ENCODE peak calls at places on chromosomes 3 and 15, in six cellular contexts. Q, L, P, T, D and J are unnamed samples.

GRCh38 chr3:57227930-57228733 is 603 bp downstream of the APPL1 start:
- DNase-seq in Q (peak; percentile 66), L (peak; percentile 68), P (peak; percentile 33), T (peak; percentile 78), D (peak; percentile 36), J (peak; percentile 68)

GRCh38 chr15:98774756-98775497 is 126.6 kb downstream of the IGF1R start:
- DNase-seq in Q (no peak), L (no peak), P (no peak), T (no peak), D (no peak), J (no peak)

GRCh38 chr3:49716691-49717538 is 2.6 kb downstream of the AMIGO3 start:
- DNase-seq in Q (no peak), L (no peak), P (peak; percentile 13), T (peak; percentile 72), D (no peak), J (no peak)

GRCh38 chr15:45377630-45378148 is 655 bp downstream of the GATM start:
- DNase-seq in Q (no peak), L (peak; percentile 10), P (peak; percentile 27), T (no peak), D (no peak), J (peak; percentile 1)

GRCh38 chr3:65751123-65751700 is 287.5 kb downstream of the MAGI1 start:
- DNase-seq in Q (no peak), L (peak; percentile 24), P (peak; percentile 16), T (no peak), D (peak; percentile 22), J (peak; percentile 64)

GRCh38 chr15:25671132-25671531 is 192.0 kb downstream of the ATP10A start:
- DNase-seq in Q (no peak), L (no peak), P (peak; percentile 31), T (peak; percentile 71), D (no peak), J (no peak)

GRCh38 chr3:188349276-188349962 is 195.5 kb downstream of the LPP start:
- DNase-seq in Q (no peak), L (peak; percentile 19), P (no peak), T (no peak), D (peak; percentile 42), J (peak; percentile 43)

GRCh38 chr15:69762373-69763148 is 309.9 kb downstream of the RPLP1 start:
- DNase-seq in Q (no peak), L (no peak), P (no peak), T (no peak), D (no peak), J (peak; percentile 74)

GRCh38 chr3:152626226-152626625 is 208.7 kb upstream of the P2RY1 start:
- DNase-seq in Q (no peak), L (no peak), P (no peak), T (no peak), D (no peak), J (no peak)

GRCh38 chr3:187540847-187541246 is 129.3 kb downstream of the SST start:
- DNase-seq in Q (no peak), L (no peak), P (no peak), T (no peak), D (no peak), J (no peak)

DNA sequence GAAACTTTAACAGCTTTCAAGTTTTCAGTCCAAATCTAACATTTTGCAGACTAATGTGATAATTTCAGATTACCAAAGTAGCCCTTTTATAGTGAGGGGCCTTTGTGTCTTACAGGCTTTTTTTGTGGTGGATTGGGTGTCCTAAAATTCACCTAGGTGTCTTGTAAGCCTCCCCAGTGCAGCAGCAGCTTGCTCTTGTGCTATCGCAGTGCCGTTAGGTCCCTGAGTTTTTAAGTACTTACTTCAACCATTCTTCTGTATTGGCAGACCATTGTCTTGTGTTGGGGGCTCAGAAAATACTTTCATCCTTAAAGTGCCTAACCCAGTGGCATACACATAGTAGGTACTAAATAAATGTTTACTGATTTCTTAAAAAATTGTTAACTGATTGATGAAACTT is 2.1 kb downstream of the PDE8A start:
- DNase-seq in Q (no peak), L (no peak), P (no peak), T (no peak), D (no peak), J (peak; percentile 43)
- H3K4me3 ChIP-seq in Q (peak overlapping the region; percentile 94), L (no peak overlapping the region), P (no peak overlapping the region), T (peak overlapping the region; percentile 85), D (peak overlapping the region; percentile 69), J (peak overlapping the region; percentile 82)

GRCh38 chr3:171125010-171125409 is 98.5 kb upstream of the SLC2A2 start:
- DNase-seq in Q (no peak), L (no peak), P (no peak), T (no peak), D (peak; percentile 72), J (peak; percentile 76)
- TF ChIP-seq CTCF in Q (no peak), L (no peak), P (no peak), T (no peak), D (no peak), J (no peak)

DNA sequence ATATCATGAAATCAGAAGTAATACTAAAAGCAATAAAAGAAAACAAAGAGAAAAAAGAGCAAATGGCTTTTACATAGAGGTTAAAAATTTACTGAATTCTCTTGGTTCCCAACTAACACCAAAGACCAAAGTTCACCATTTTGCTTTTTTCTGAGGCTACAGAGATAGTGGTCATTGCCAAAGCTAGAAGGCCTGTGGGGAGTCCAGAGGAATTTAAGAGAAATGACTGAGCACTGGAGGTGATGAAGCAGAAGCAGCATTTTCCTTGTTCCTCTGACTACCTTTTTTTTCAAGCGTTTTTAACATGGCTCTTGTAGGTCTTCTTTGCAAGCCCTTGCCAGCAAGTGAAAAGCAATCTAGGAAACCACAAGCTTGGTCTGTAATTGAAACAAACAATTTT is 58.2 kb downstream of the THBS1 start:
- DNase-seq in Q (no peak), L (no peak), P (no peak), T (no peak), D (no peak), J (no peak)
- H3K4me3 ChIP-seq in Q (no peak overlapping the region), L (no peak overlapping the region), P (no peak overlapping the region), T (no peak overlapping the region), D (no peak overlapping the region), J (no peak overlapping the region)

DNA sequence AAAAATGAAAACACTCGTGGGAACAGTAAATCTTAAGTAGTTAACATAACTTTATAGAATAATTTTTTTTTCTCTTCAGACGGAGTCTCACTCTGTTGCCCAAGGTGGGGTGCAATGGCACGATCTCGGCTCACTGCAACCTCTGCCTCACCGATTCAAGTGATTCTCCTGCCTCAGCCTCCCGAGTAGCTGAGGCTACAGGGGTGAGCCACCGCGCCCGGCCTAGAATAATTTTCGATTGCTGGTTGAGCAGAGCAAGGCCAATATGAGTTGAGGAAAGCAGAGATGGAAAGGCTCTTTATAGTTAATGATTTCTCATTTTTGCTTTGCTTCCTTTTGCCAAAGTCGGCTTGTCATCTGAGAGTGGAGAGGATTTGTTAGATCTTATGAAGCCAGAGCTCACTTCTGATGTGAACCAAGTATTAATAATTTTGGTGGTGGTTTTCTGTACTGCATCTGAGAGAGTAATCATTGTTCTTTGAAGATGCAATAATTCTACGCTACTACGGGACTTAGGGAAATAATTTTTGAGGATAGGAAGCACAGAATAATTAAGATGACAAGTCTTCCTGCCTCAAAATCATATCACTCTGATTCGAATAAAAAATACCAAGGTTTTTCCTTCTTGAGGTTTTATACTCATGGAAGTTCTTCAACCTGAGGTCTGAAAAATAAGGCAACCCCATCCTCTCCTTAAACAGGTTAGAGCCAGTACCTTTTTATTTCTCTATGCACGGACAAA is 1.5 kb upstream of the GOLM2 start:
- DNase-seq in Q (no peak), L (no peak), P (no peak), T (no peak), D (no peak), J (peak; percentile 25)
- TF ChIP-seq CTCF in Q (no peak), L (no peak), P (peak; percentile 9), T (peak; percentile 14), D (peak; percentile 34), J (no peak)

DNA sequence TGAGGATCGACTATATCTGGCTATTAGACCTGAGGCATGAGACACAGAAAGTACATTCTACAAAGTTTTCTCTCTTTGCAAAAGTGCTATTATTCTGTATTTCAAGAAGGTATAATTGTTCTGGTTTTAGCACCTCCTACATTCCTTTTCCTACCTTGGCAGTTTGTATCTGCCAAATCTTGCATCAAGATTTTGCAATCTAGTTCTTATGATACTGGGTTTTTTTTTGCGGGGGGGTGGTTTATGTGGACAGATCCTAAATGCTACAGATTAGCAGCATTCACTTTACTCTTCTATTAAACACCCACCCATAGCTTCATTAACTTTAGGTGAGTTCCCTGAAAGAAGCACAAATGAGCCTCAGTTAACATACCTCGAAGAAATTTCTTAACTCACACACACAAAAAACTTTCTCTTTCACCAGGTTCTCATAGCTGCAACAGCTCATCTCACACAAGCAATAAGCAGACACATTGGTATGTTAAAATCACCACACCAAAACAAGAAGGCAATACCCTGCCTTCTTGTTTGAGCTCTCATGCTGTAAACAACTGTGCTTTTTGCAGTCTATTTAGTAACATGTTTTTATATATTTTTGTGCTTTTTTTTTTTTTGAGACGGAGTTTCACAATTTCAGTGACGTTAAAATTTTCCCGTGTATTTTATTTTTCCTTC is 73.0 kb upstream of the VGLL4 start:
- DNase-seq in Q (no peak), L (no peak), P (no peak), T (no peak), D (peak; percentile 72), J (peak; percentile 40)
- H3K4me3 ChIP-seq in Q (no peak overlapping the region), L (no peak overlapping the region), P (no peak overlapping the region), T (peak overlapping the region; percentile 85), D (peak overlapping the region; percentile 94), J (no peak overlapping the region)

GRCh38 chr3:170848294-170848917 is 21.6 kb downstream of the RPL22L1 start:
- DNase-seq in Q (no peak), L (no peak), P (no peak), T (no peak), D (peak; percentile 40), J (peak; percentile 57)
- TF ChIP-seq CTCF in Q (peak; percentile 31), L (peak; percentile 7), P (peak; percentile 51), T (peak; percentile 15), D (peak; percentile 68), J (peak; percentile 49)

DNA sequence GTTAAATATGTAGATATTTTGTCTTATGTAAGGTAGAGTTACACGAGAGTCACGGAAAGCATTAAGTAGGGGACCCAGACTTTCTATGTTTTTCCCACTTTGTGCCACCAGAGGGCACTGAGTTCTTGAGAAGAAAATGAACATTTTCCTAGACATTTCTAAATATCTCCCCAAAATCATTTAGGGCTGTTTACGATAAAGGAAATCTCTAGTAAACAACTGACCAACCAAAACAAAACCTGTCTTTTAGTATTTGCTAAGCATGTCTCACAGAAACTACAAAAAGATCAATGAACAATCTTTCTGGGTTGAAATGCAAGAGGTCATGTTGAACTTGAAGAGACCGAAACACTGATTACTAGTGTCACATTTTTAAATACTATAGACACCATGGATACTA is 16.1 kb downstream of the POU1F1 start:
- DNase-seq in Q (no peak), L (peak; percentile 55), P (no peak), T (no peak), D (peak; percentile 57), J (peak; percentile 81)
- H3K4me3 ChIP-seq in Q (no peak overlapping the region), L (no peak overlapping the region), P (no peak overlapping the region), T (no peak overlapping the region), D (no peak overlapping the region), J (peak overlapping the region; percentile 25)

GRCh38 chr3:81352867-81353266 is 408.6 kb downstream of the GBE1 start:
- DNase-seq in Q (no peak), L (peak; percentile 33), P (no peak), T (no peak), D (peak; percentile 12), J (peak; percentile 73)
- TF ChIP-seq CTCF in Q (no peak), L (no peak), P (no peak), T (no peak), D (no peak), J (peak; percentile 47)